ENCODE peak calls at places on chromosome 1, in nine cellular contexts. One of them, this sample, is unnamed.

GRCh38 chr1:40383095-40383487 is 9.6 kb downstream of the SMAP2 start:
- DNase-seq in lung: no peak
- DNase-seq in ovary: no peak
- DNase-seq in GM23248: no peak
- DNase-seq in bronchial epithelial cell: no peak
- DNase-seq in fibroblast of villous mesenchyme: peak; percentile 40
- DNase-seq in stomach: peak; percentile 52
- DNase-seq in pancreas: no peak
- DNase-seq in spleen: no peak
- DNase-seq in this sample: no peak

GRCh38 chr1:34749983-34750382 is 4.9 kb upstream of the GJB5 start:
- DNase-seq in bronchial epithelial cell: no peak
- DNase-seq in spleen: no peak
- DNase-seq in pancreas: no peak
- DNase-seq in fibroblast of villous mesenchyme: no peak
- DNase-seq in ovary: no peak
- DNase-seq in lung: no peak
- DNase-seq in stomach: no peak
- DNase-seq in GM23248: no peak
- DNase-seq in this sample: no peak

GRCh38 chr1:205719762-205720161 is 30.2 kb downstream of the NUCKS1 start:
- DNase-seq in spleen: no peak
- DNase-seq in ovary: no peak
- DNase-seq in bronchial epithelial cell: no peak
- DNase-seq in fibroblast of villous mesenchyme: no peak
- DNase-seq in GM23248: no peak
- DNase-seq in pancreas: no peak
- DNase-seq in stomach: no peak
- DNase-seq in lung: no peak
- DNase-seq in this sample: no peak

GRCh38 chr1:227944066-227944930 is 3.4 kb downstream of the WNT9A start:
- DNase-seq in lung: no peak
- DNase-seq in bronchial epithelial cell: no peak
- DNase-seq in spleen: peak; percentile 59
- DNase-seq in stomach: peak; percentile 22
- DNase-seq in ovary: no peak
- DNase-seq in GM23248: no peak
- DNase-seq in pancreas: no peak
- DNase-seq in fibroblast of villous mesenchyme: peak; percentile 12
- DNase-seq in this sample: no peak

GRCh38 chr1:205961970-205962820 is 18.9 kb upstream of the SLC26A9 start:
- DNase-seq in spleen: no peak
- DNase-seq in fibroblast of villous mesenchyme: peak; percentile 7
- DNase-seq in ovary: no peak
- DNase-seq in GM23248: peak; percentile 35
- DNase-seq in bronchial epithelial cell: peak; percentile 43
- DNase-seq in pancreas: no peak
- DNase-seq in lung: peak; percentile 89
- DNase-seq in stomach: no peak
- DNase-seq in this sample: no peak

GRCh38 chr1:180920702-180921101 is 8.0 kb downstream of the KIAA1614 start:
- DNase-seq in pancreas: no peak
- DNase-seq in GM23248: peak; percentile 30
- DNase-seq in fibroblast of villous mesenchyme: no peak
- DNase-seq in stomach: no peak
- DNase-seq in ovary: no peak
- DNase-seq in lung: no peak
- DNase-seq in bronchial epithelial cell: no peak
- DNase-seq in spleen: no peak
- DNase-seq in this sample: peak; percentile 15

GRCh38 chr1:63691672-63692425 is 82.0 kb upstream of the ROR1 start:
- DNase-seq in fibroblast of villous mesenchyme: peak; percentile 97
- DNase-seq in spleen: no peak
- DNase-seq in lung: peak; percentile 72
- DNase-seq in pancreas: no peak
- DNase-seq in GM23248: peak; percentile 89
- DNase-seq in bronchial epithelial cell: peak; percentile 79
- DNase-seq in stomach: peak; percentile 63
- DNase-seq in ovary: peak; percentile 64
- DNase-seq in this sample: peak; percentile 98

GRCh38 chr1:60041783-60042182 is 31.8 kb downstream of the C1orf87 start:
- DNase-seq in pancreas: no peak
- DNase-seq in bronchial epithelial cell: no peak
- DNase-seq in spleen: no peak
- DNase-seq in ovary: no peak
- DNase-seq in fibroblast of villous mesenchyme: no peak
- DNase-seq in GM23248: no peak
- DNase-seq in stomach: no peak
- DNase-seq in lung: no peak
- DNase-seq in this sample: no peak

DNA sequence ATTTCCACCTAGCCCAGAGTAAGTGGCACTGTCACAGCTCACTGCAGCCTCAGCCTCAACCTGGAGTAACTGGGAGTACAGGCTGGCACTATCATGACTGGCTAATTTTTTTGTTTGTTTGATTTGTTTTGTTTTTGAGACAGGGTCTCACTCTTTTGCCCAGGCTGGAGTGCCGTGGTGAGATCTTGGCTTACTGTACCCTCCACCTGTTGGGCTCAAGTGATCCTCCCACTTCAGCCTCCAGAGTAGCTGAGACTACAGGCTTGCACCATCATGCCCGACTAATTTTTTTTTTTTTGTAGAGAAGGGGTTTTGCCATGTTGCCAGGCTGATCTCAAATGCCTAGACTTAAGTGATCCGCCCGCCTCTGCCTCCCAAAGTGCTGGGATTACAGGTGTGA is 2.5 kb downstream of the UCK2 start:
- DNase-seq in fibroblast of villous mesenchyme: no peak
- DNase-seq in bronchial epithelial cell: no peak
- DNase-seq in ovary: no peak
- DNase-seq in pancreas: no peak
- DNase-seq in spleen: no peak
- DNase-seq in stomach: no peak
- DNase-seq in lung: no peak
- DNase-seq in GM23248: no peak
- DNase-seq in this sample: no peak
- H3K4me3 ChIP-seq in fibroblast of villous mesenchyme: no peak overlapping the region
- H3K4me3 ChIP-seq in bronchial epithelial cell: no peak overlapping the region
- H3K4me3 ChIP-seq in ovary: no peak overlapping the region
- H3K4me3 ChIP-seq in pancreas: no peak overlapping the region
- H3K4me3 ChIP-seq in spleen: no peak overlapping the region
- H3K4me3 ChIP-seq in stomach: no peak overlapping the region
- H3K4me3 ChIP-seq in lung: no peak overlapping the region
- H3K4me3 ChIP-seq in GM23248: peak overlapping the region; percentile 82
- H3K4me3 ChIP-seq in this sample: no peak overlapping the region

GRCh38 chr1:244052728-244053312 is 1.7 kb downstream of the ZBTB18 start:
- DNase-seq in pancreas: no peak
- DNase-seq in GM23248: no peak
- DNase-seq in ovary: no peak
- DNase-seq in spleen: no peak
- DNase-seq in bronchial epithelial cell: no peak
- DNase-seq in stomach: no peak
- DNase-seq in fibroblast of villous mesenchyme: no peak
- DNase-seq in lung: no peak
- DNase-seq in this sample: no peak

GRCh38 chr1:244054247-244054923 is 3.3 kb downstream of the ZBTB18 start:
- DNase-seq in GM23248: no peak
- DNase-seq in pancreas: no peak
- DNase-seq in lung: no peak
- DNase-seq in fibroblast of villous mesenchyme: no peak
- DNase-seq in stomach: no peak
- DNase-seq in spleen: peak; percentile 70
- DNase-seq in bronchial epithelial cell: no peak
- DNase-seq in ovary: no peak
- DNase-seq in this sample: no peak

GRCh38 chr1:244056602-244057001 is 5.5 kb downstream of the ZBTB18 start:
- DNase-seq in spleen: no peak
- DNase-seq in pancreas: no peak
- DNase-seq in lung: no peak
- DNase-seq in stomach: no peak
- DNase-seq in fibroblast of villous mesenchyme: peak; percentile 34
- DNase-seq in ovary: no peak
- DNase-seq in GM23248: no peak
- DNase-seq in bronchial epithelial cell: no peak
- DNase-seq in this sample: no peak

GRCh38 chr1:244053831-244054230 is 2.7 kb downstream of the ZBTB18 start:
- DNase-seq in spleen: no peak
- DNase-seq in pancreas: no peak
- DNase-seq in fibroblast of villous mesenchyme: no peak
- DNase-seq in bronchial epithelial cell: no peak
- DNase-seq in ovary: no peak
- DNase-seq in lung: no peak
- DNase-seq in GM23248: no peak
- DNase-seq in stomach: no peak
- DNase-seq in this sample: no peak

GRCh38 chr1:244054924-244055263 is 3.8 kb downstream of the ZBTB18 start:
- DNase-seq in fibroblast of villous mesenchyme: no peak
- DNase-seq in spleen: peak; percentile 80
- DNase-seq in pancreas: peak; percentile 71
- DNase-seq in GM23248: no peak
- DNase-seq in lung: no peak
- DNase-seq in ovary: no peak
- DNase-seq in bronchial epithelial cell: no peak
- DNase-seq in stomach: no peak
- DNase-seq in this sample: no peak
- H3K4me3 ChIP-seq in fibroblast of villous mesenchyme: no peak overlapping the region
- H3K4me3 ChIP-seq in spleen: no peak overlapping the region
- H3K4me3 ChIP-seq in pancreas: no peak overlapping the region
- H3K4me3 ChIP-seq in GM23248: no peak overlapping the region
- H3K4me3 ChIP-seq in lung: no peak overlapping the region
- H3K4me3 ChIP-seq in ovary: no peak overlapping the region
- H3K4me3 ChIP-seq in bronchial epithelial cell: no peak overlapping the region
- H3K4me3 ChIP-seq in stomach: no peak overlapping the region
- H3K4me3 ChIP-seq in this sample: no peak overlapping the region

DNA sequence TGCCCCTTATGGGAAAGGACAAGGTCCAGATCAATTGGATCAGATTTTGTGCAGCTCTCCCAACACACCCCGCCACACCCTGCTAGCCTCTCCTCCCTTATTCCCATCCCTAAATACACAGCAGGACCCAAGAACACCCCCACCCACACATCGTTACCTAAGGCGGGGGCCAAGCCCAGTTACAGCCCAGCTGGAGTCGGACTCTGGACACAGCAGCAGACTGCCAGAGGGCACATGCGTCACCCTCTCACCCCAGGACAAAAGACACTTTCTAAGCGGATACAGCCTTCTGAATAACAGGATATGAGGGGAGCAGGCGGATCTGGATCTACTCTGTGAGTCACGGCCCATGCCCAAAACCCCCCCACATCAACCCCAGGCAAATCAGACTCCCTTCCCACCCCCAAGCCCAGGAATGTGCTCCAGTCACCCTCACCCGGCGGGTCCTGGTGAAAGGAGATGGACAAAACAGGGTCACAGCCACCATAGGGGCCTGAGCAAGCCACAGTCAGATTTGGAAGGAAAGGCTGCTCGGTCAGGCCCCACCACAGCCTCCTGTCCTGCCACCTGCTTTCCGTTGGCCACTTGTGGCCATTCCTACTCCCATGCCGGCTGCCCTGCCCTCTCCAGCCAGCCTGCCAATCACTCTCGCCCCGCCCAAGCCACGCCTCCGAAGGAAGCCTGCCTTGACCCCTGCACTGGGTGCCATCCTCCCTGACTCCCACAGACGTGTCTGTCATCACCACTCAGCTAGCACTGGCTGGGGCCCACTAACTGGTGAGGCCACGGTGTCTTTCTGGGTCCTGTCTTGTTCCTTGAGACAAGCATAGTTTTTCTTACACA is 4.0 kb downstream of the S100A16 start:
- DNase-seq in bronchial epithelial cell: peak; percentile 98
- DNase-seq in stomach: peak; percentile 67
- DNase-seq in pancreas: no peak
- DNase-seq in ovary: peak; percentile 77
- DNase-seq in GM23248: peak; percentile 95
- DNase-seq in lung: peak; percentile 82
- DNase-seq in fibroblast of villous mesenchyme: peak; percentile 89
- DNase-seq in spleen: peak; percentile 84
- DNase-seq in this sample: peak; percentile 85
- H3K4me3 ChIP-seq in bronchial epithelial cell: peak overlapping the region; percentile 88
- H3K4me3 ChIP-seq in stomach: peak overlapping the region; percentile 27
- H3K4me3 ChIP-seq in pancreas: no peak overlapping the region
- H3K4me3 ChIP-seq in ovary: peak overlapping the region; percentile 24
- H3K4me3 ChIP-seq in GM23248: peak overlapping the region; percentile 62
- H3K4me3 ChIP-seq in lung: peak overlapping the region; percentile 50
- H3K4me3 ChIP-seq in fibroblast of villous mesenchyme: peak overlapping the region; percentile 29
- H3K4me3 ChIP-seq in spleen: peak overlapping the region; percentile 49
- H3K4me3 ChIP-seq in this sample: peak overlapping the region; percentile 18

GRCh38 chr1:8299963-8300362 is 18.0 kb upstream of the SLC45A1 start:
- DNase-seq in bronchial epithelial cell: no peak
- DNase-seq in GM23248: no peak
- DNase-seq in pancreas: no peak
- DNase-seq in fibroblast of villous mesenchyme: no peak
- DNase-seq in spleen: no peak
- DNase-seq in ovary: no peak
- DNase-seq in lung: no peak
- DNase-seq in stomach: no peak
- DNase-seq in this sample: no peak

GRCh38 chr1:8303876-8304275 is 14.0 kb upstream of the SLC45A1 start:
- DNase-seq in lung: no peak
- DNase-seq in pancreas: no peak
- DNase-seq in fibroblast of villous mesenchyme: no peak
- DNase-seq in ovary: no peak
- DNase-seq in GM23248: no peak
- DNase-seq in spleen: no peak
- DNase-seq in bronchial epithelial cell: no peak
- DNase-seq in stomach: no peak
- DNase-seq in this sample: no peak

GRCh38 chr1:8303141-8303540 is 14.8 kb upstream of the SLC45A1 start:
- DNase-seq in bronchial epithelial cell: peak; percentile 16
- DNase-seq in ovary: no peak
- DNase-seq in GM23248: no peak
- DNase-seq in fibroblast of villous mesenchyme: peak; percentile 82
- DNase-seq in spleen: no peak
- DNase-seq in pancreas: no peak
- DNase-seq in lung: no peak
- DNase-seq in stomach: no peak
- DNase-seq in this sample: no peak

GRCh38 chr1:8297245-8297644 is 20.7 kb upstream of the SLC45A1 start:
- DNase-seq in GM23248: no peak
- DNase-seq in pancreas: no peak
- DNase-seq in stomach: no peak
- DNase-seq in ovary: no peak
- DNase-seq in fibroblast of villous mesenchyme: no peak
- DNase-seq in bronchial epithelial cell: no peak
- DNase-seq in lung: no peak
- DNase-seq in spleen: no peak
- DNase-seq in this sample: no peak

DNA sequence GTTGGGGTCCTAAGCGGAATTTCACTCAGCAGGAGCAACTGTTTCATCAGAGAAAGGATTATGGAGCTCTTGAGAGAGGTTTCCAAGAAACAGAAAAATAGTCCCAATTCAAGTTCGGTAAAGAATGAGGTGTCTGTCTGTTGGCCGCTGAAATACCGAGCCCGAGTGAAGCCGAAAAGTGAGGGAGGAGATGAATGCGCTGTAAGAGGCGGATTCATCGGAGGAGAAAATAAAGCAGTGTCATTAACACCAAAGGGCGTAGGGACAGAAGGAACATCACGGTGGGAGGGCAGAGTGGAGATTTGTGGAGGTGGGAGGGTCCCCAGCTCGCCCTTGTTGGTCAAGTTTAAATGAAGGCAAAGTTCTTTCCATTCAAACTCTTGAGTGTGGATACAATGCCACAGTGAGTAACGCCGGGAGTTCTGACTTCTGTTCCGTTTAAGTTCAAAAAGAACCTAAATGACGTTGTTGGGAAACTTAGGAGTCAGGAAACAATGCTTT is 15.7 kb upstream of the SLC45A1 start:
- DNase-seq in spleen: no peak
- DNase-seq in GM23248: no peak
- DNase-seq in pancreas: no peak
- DNase-seq in ovary: no peak
- DNase-seq in bronchial epithelial cell: no peak
- DNase-seq in fibroblast of villous mesenchyme: peak; percentile 23
- DNase-seq in lung: no peak
- DNase-seq in stomach: no peak
- DNase-seq in this sample: no peak
- H3K4me3 ChIP-seq in spleen: no peak overlapping the region
- H3K4me3 ChIP-seq in GM23248: no peak overlapping the region
- H3K4me3 ChIP-seq in pancreas: no peak overlapping the region
- H3K4me3 ChIP-seq in ovary: no peak overlapping the region
- H3K4me3 ChIP-seq in bronchial epithelial cell: no peak overlapping the region
- H3K4me3 ChIP-seq in fibroblast of villous mesenchyme: no peak overlapping the region
- H3K4me3 ChIP-seq in lung: no peak overlapping the region
- H3K4me3 ChIP-seq in stomach: no peak overlapping the region
- H3K4me3 ChIP-seq in this sample: no peak overlapping the region

This sample was measured in choroid plexus epithelial cell.